ENCODE peak calls at places on chromosomes 13 and 19, in five cellular contexts. One of them, this sample, is unnamed.

GRCh38 chr19:51365211-51366049 is 758 bp downstream of the ETFB start:
- DNase-seq in B cell: no peak
- DNase-seq in DMS79 treated with DMSO at 0.1 percent for 48 hours: peak; percentile 9
- DNase-seq in HuH-7.5: peak; percentile 30
- DNase-seq in nucleus accumbens: peak; percentile 11
- DNase-seq in this sample: no peak

GRCh38 chr19:18967358-18968146 is 26.5 kb upstream of the HOMER3 start:
- DNase-seq in DMS79 treated with DMSO at 0.1 percent for 48 hours: peak; percentile 70
- DNase-seq in HuH-7.5: no peak
- DNase-seq in B cell: no peak
- DNase-seq in nucleus accumbens: no peak
- DNase-seq in this sample: no peak

GRCh38 chr19:7366701-7367420 is 18.1 kb downstream of the ARHGEF18 start:
- DNase-seq in HuH-7.5: no peak
- DNase-seq in DMS79 treated with DMSO at 0.1 percent for 48 hours: no peak
- DNase-seq in nucleus accumbens: no peak
- DNase-seq in B cell: no peak
- DNase-seq in this sample: no peak

GRCh38 chr13:52832268-52832667 is 16.2 kb downstream of the PCDH8 start:
- DNase-seq in nucleus accumbens: no peak
- DNase-seq in HuH-7.5: no peak
- DNase-seq in B cell: no peak
- DNase-seq in DMS79 treated with DMSO at 0.1 percent for 48 hours: no peak
- DNase-seq in this sample: no peak

GRCh38 chr13:97018029-97018819 is 23.9 kb upstream of the OXGR1 start:
- DNase-seq in DMS79 treated with DMSO at 0.1 percent for 48 hours: peak; percentile 51
- DNase-seq in HuH-7.5: no peak
- DNase-seq in nucleus accumbens: no peak
- DNase-seq in B cell: peak; percentile 45
- DNase-seq in this sample: no peak

GRCh38 chr13:59542303-59542702 is 621.4 kb downstream of the DIAPH3 start:
- DNase-seq in nucleus accumbens: no peak
- DNase-seq in B cell: no peak
- DNase-seq in HuH-7.5: no peak
- DNase-seq in DMS79 treated with DMSO at 0.1 percent for 48 hours: no peak
- DNase-seq in this sample: no peak

GRCh38 chr19:44723299-44723951 is 24.5 kb downstream of the CEACAM16 start:
- DNase-seq in nucleus accumbens: no peak
- DNase-seq in DMS79 treated with DMSO at 0.1 percent for 48 hours: no peak
- DNase-seq in B cell: no peak
- DNase-seq in HuH-7.5: no peak
- DNase-seq in this sample: no peak

GRCh38 chr19:57167385-57167784 is at the start of gene DUXA:
- DNase-seq in B cell: no peak
- DNase-seq in nucleus accumbens: no peak
- DNase-seq in DMS79 treated with DMSO at 0.1 percent for 48 hours: no peak
- DNase-seq in HuH-7.5: no peak
- DNase-seq in this sample: no peak

GRCh38 chr13:51803422-51804294 is at the start of gene DHRS12:
- DNase-seq in B cell: peak; percentile 88
- DNase-seq in nucleus accumbens: peak; percentile 91
- DNase-seq in HuH-7.5: peak; percentile 73
- DNase-seq in DMS79 treated with DMSO at 0.1 percent for 48 hours: peak; percentile 50
- DNase-seq in this sample: peak; percentile 94

GRCh38 chr19:55613930-55614710 is 8.7 kb downstream of the ZNF865 start:
- DNase-seq in HuH-7.5: no peak
- DNase-seq in B cell: no peak
- DNase-seq in nucleus accumbens: no peak
- DNase-seq in DMS79 treated with DMSO at 0.1 percent for 48 hours: no peak
- DNase-seq in this sample: no peak

GRCh38 chr19:6216996-6217751 is 62.6 kb downstream of the MLLT1 start:
- DNase-seq in nucleus accumbens: peak; percentile 44
- DNase-seq in B cell: no peak
- DNase-seq in HuH-7.5: no peak
- DNase-seq in DMS79 treated with DMSO at 0.1 percent for 48 hours: peak; percentile 94
- DNase-seq in this sample: no peak

GRCh38 chr13:30685320-30685859 is 50.0 kb upstream of the ALOX5AP start:
- DNase-seq in B cell: no peak
- DNase-seq in DMS79 treated with DMSO at 0.1 percent for 48 hours: peak; percentile 63
- DNase-seq in nucleus accumbens: no peak
- DNase-seq in HuH-7.5: no peak
- DNase-seq in this sample: no peak

GRCh38 chr19:49593233-49594113 is 2.5 kb downstream of the PRR12 start:
- DNase-seq in DMS79 treated with DMSO at 0.1 percent for 48 hours: no peak
- DNase-seq in nucleus accumbens: peak; percentile 91
- DNase-seq in B cell: peak; percentile 92
- DNase-seq in HuH-7.5: peak; percentile 84
- DNase-seq in this sample: peak; percentile 86

GRCh38 chr13:25046274-25046984 is 49.5 kb upstream of the PABPC3 start:
- DNase-seq in B cell: no peak
- DNase-seq in HuH-7.5: no peak
- DNase-seq in DMS79 treated with DMSO at 0.1 percent for 48 hours: no peak
- DNase-seq in nucleus accumbens: no peak
- DNase-seq in this sample: no peak

GRCh38 chr13:48975101-48975925 is at the start of gene FNDC3A:
- DNase-seq in DMS79 treated with DMSO at 0.1 percent for 48 hours: peak; percentile 68
- DNase-seq in HuH-7.5: peak; percentile 46
- DNase-seq in B cell: peak; percentile 66
- DNase-seq in nucleus accumbens: peak; percentile 27
- DNase-seq in this sample: peak; percentile 28

GRCh38 chr13:20998649-20999415 is 62.6 kb downstream of the LATS2 start:
- DNase-seq in B cell: no peak
- DNase-seq in nucleus accumbens: no peak
- DNase-seq in HuH-7.5: no peak
- DNase-seq in DMS79 treated with DMSO at 0.1 percent for 48 hours: no peak
- DNase-seq in this sample: no peak

GRCh38 chr19:33406521-33407139 is 33.1 kb downstream of the CEBPG start:
- DNase-seq in DMS79 treated with DMSO at 0.1 percent for 48 hours: peak; percentile 30
- DNase-seq in B cell: peak; percentile 68
- DNase-seq in nucleus accumbens: peak; percentile 20
- DNase-seq in HuH-7.5: peak; percentile 99
- DNase-seq in this sample: no peak

GRCh38 chr19:39110263-39110967 is 15.2 kb upstream of the PAK4 start:
- DNase-seq in DMS79 treated with DMSO at 0.1 percent for 48 hours: peak; percentile 58
- DNase-seq in nucleus accumbens: no peak
- DNase-seq in B cell: peak; percentile 78
- DNase-seq in HuH-7.5: peak; percentile 78
- DNase-seq in this sample: no peak

GRCh38 chr19:50720921-50721291 is 1.3 kb upstream of the SHANK1 start:
- DNase-seq in nucleus accumbens: peak; percentile 14
- DNase-seq in B cell: no peak
- DNase-seq in HuH-7.5: no peak
- DNase-seq in DMS79 treated with DMSO at 0.1 percent for 48 hours: no peak
- DNase-seq in this sample: no peak

GRCh38 chr13:26881154-26881553 is 120.6 kb upstream of the GPR12 start:
- DNase-seq in nucleus accumbens: no peak
- DNase-seq in HuH-7.5: no peak
- DNase-seq in B cell: no peak
- DNase-seq in DMS79 treated with DMSO at 0.1 percent for 48 hours: no peak
- DNase-seq in this sample: no peak

GRCh38 chr13:51646041-51646670 is 61.9 kb downstream of the WDFY2 start:
- DNase-seq in B cell: no peak
- DNase-seq in DMS79 treated with DMSO at 0.1 percent for 48 hours: no peak
- DNase-seq in HuH-7.5: no peak
- DNase-seq in nucleus accumbens: no peak
- DNase-seq in this sample: no peak

GRCh38 chr13:73168993-73169401 is 110.2 kb downstream of the KLF5 start:
- DNase-seq in nucleus accumbens: no peak
- DNase-seq in B cell: no peak
- DNase-seq in DMS79 treated with DMSO at 0.1 percent for 48 hours: no peak
- DNase-seq in HuH-7.5: no peak
- DNase-seq in this sample: no peak

GRCh38 chr19:44841255-44841654 is 4.8 kb upstream of the NECTIN2 start:
- DNase-seq in DMS79 treated with DMSO at 0.1 percent for 48 hours: peak; percentile 42
- DNase-seq in B cell: no peak
- DNase-seq in HuH-7.5: no peak
- DNase-seq in nucleus accumbens: no peak
- DNase-seq in this sample: no peak

GRCh38 chr19:10644351-10645007 is 9.7 kb upstream of the ILF3 start:
- DNase-seq in nucleus accumbens: peak; percentile 54
- DNase-seq in B cell: peak; percentile 88
- DNase-seq in HuH-7.5: peak; percentile 97
- DNase-seq in DMS79 treated with DMSO at 0.1 percent for 48 hours: peak; percentile 45
- DNase-seq in this sample: peak; percentile 25

GRCh38 chr13:30159446-30159839 is 147.9 kb downstream of the KATNAL1 start:
- DNase-seq in nucleus accumbens: no peak
- DNase-seq in DMS79 treated with DMSO at 0.1 percent for 48 hours: no peak
- DNase-seq in B cell: no peak
- DNase-seq in HuH-7.5: no peak
- DNase-seq in this sample: no peak

GRCh38 chr13:94331281-94331680 is 148.2 kb downstream of the DCT start:
- DNase-seq in DMS79 treated with DMSO at 0.1 percent for 48 hours: no peak
- DNase-seq in B cell: no peak
- DNase-seq in HuH-7.5: no peak
- DNase-seq in nucleus accumbens: no peak
- DNase-seq in this sample: no peak

GRCh38 chr13:109883181-109884180 is 97.1 kb upstream of the IRS2 start:
- DNase-seq in B cell: no peak
- DNase-seq in nucleus accumbens: no peak
- DNase-seq in HuH-7.5: no peak
- DNase-seq in DMS79 treated with DMSO at 0.1 percent for 48 hours: no peak
- DNase-seq in this sample: no peak

GRCh38 chr19:49793561-49793840 is 19.6 kb downstream of the FUZ start:
- DNase-seq in HuH-7.5: no peak
- DNase-seq in B cell: no peak
- DNase-seq in DMS79 treated with DMSO at 0.1 percent for 48 hours: no peak
- DNase-seq in nucleus accumbens: peak; percentile 11
- DNase-seq in this sample: no peak

GRCh38 chr19:55119053-55119452 is 1.6 kb upstream of the PPP1R12C start:
- DNase-seq in HuH-7.5: no peak
- DNase-seq in B cell: no peak
- DNase-seq in nucleus accumbens: no peak
- DNase-seq in DMS79 treated with DMSO at 0.1 percent for 48 hours: no peak
- DNase-seq in this sample: no peak

GRCh38 chr19:4380254-4380727 is 20.1 kb downstream of the SH3GL1 start:
- DNase-seq in HuH-7.5: no peak
- DNase-seq in DMS79 treated with DMSO at 0.1 percent for 48 hours: no peak
- DNase-seq in nucleus accumbens: no peak
- DNase-seq in B cell: peak; percentile 49
- DNase-seq in this sample: no peak

GRCh38 chr19:29645911-29646310 is 19.4 kb upstream of the PLEKHF1 start:
- DNase-seq in nucleus accumbens: no peak
- DNase-seq in HuH-7.5: no peak
- DNase-seq in DMS79 treated with DMSO at 0.1 percent for 48 hours: peak; percentile 43
- DNase-seq in B cell: no peak
- DNase-seq in this sample: no peak